ENCODE peak calls at places on chromosomes 3 and 15, in nine cellular contexts. R is AG04450, A is A673, V is fibroblast of pulmonary artery, E is mucosa of descending colon, B is HCT116, N is cardiac muscle cell, P is neural progenitor cell, I is lower lobe of right lung. O is an unnamed sample.

GRCh38 chr15:41407341-41407740 is 5.0 kb upstream of the NDUFAF1 start:
- DNase-seq in R (no peak), V (no peak), N (no peak), E (no peak), P (no peak), I (no peak), A (no peak), B (no peak), O (no peak)

GRCh38 chr3:170054204-170054603 is 16.4 kb downstream of the GPR160 start:
- DNase-seq in N (no peak), V (peak; percentile 38), A (peak; percentile 29), E (no peak), P (no peak), R (no peak), B (no peak), I (no peak), O (no peak)

GRCh38 chr3:22713936-22714335 is 489.2 kb upstream of the UBE2E2 start:
- DNase-seq in I (no peak), P (no peak), V (peak; percentile 92), N (no peak), A (no peak), E (no peak), B (no peak), R (no peak), O (no peak)

GRCh38 chr3:50264389-50264963 is 4.5 kb upstream of the SEMA3B start:
- DNase-seq in A (peak; percentile 67), N (peak; percentile 96), B (peak; percentile 76), V (peak; percentile 86), R (peak; percentile 91), P (peak; percentile 94), I (peak; percentile 86), E (peak; percentile 69), O (peak; percentile 90)

GRCh38 chr3:18656866-18657265 is 231.7 kb upstream of the SATB1 start:
- DNase-seq in I (no peak), N (no peak), E (no peak), R (no peak), V (no peak), B (no peak), P (no peak), A (no peak), O (no peak)

GRCh38 chr3:45538641-45538986 is 55.9 kb upstream of the LIMD1 start:
- DNase-seq in E (no peak), N (no peak), V (no peak), P (no peak), B (no peak), I (no peak), R (no peak), A (no peak), O (no peak)

GRCh38 chr15:92669432-92669831 is 13.9 kb upstream of the FAM174B start:
- DNase-seq in R (no peak), E (no peak), I (no peak), B (no peak), P (peak; percentile 29), A (no peak), V (no peak), N (no peak), O (no peak)

GRCh38 chr3:172259191-172259590 is 189.1 kb downstream of the GHSR start:
- DNase-seq in P (no peak), N (peak; percentile 8), E (no peak), B (no peak), I (no peak), A (peak; percentile 12), R (no peak), V (peak; percentile 32), O (no peak)

GRCh38 chr3:100158877-100159563 is 44.7 kb upstream of the FILIP1L start:
- DNase-seq in B (no peak), N (no peak), I (no peak), R (no peak), P (no peak), A (peak; percentile 13), V (no peak), E (no peak), O (no peak)

GRCh38 chr3:119700269-119700919 is 2.4 kb upstream of the CFAP91 start:
- DNase-seq in A (no peak), B (no peak), P (no peak), R (no peak), E (no peak), V (peak; percentile 39), I (no peak), N (no peak), O (no peak)

GRCh38 chr15:101258238-101259144 is 6.6 kb upstream of the CHSY1 start:
- DNase-seq in V (peak; percentile 91), R (no peak), I (no peak), E (no peak), B (peak; percentile 51), N (peak; percentile 79), P (peak; percentile 75), A (peak; percentile 75), O (peak; percentile 55)

GRCh38 chr3:58492385-58492970 is 582 bp downstream of the KCTD6 start:
- DNase-seq in B (no peak), V (no peak), R (no peak), P (no peak), I (no peak), E (peak; percentile 40), A (no peak), N (no peak), O (peak; percentile 49)

GRCh38 chr3:192284443-192285072 is 442.8 kb downstream of the FGF12 start:
- DNase-seq in A (no peak), V (peak; percentile 2), I (no peak), N (peak; percentile 7), B (no peak), R (no peak), P (no peak), E (no peak), O (no peak)

GRCh38 chr3:47527952-47528718 is 14.6 kb upstream of the ELP6 start:
- DNase-seq in V (no peak), R (no peak), E (no peak), N (no peak), A (no peak), I (no peak), P (no peak), B (no peak), O (no peak)

GRCh38 chr3:115581347-115582135 is 41.8 kb upstream of the GAP43 start:
- DNase-seq in P (no peak), R (no peak), E (no peak), A (peak; percentile 91), B (no peak), I (no peak), V (peak; percentile 39), N (no peak), O (no peak)

GRCh38 chr3:114447545-114447944 is 153.7 kb downstream of the TIGIT start:
- DNase-seq in E (no peak), R (no peak), P (no peak), B (no peak), V (no peak), A (peak; percentile 84), I (no peak), N (no peak), O (no peak)
- TF ChIP-seq CTCF in E (no peak), R (no peak), P (no peak), B (no peak), V (no peak), A (peak; percentile 56), I (no peak), N (no peak), O (no peak)

DNA sequence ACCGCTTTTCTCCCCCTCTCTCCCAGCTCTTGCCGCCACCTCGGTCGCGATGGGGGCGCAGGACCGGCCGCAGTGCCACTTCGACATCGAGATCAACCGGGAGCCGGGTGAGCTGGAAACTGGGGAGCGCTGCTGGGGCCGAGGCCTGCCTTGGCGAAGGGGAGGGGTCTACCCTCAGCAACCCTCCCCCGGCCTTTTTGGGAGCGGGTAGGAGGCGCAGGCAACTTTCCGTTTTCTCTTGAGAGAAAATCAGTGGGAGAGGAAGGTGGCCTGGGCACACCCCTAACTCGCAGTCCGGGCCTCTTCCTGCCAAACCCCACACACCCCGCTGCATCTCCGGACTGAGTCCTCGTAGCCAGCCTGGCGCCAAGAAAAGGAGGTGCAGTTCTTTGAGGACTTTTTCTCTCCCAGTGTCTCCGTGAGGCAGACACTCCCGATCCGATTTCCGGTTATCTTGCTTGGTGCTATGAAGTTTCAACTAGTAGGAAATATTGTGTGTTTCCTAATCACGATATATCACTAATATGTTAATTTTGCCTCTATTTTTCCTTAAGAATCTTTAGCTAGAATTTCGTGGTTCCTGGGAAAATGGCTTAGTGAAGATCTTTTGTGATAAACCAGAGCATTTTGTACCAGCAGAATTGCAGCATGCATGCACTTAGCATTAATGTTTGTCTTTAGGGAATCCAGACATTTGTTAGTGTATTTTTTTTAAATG is 631 bp downstream of the NKTR start:
- DNase-seq in R (peak; percentile 33), I (peak; percentile 75), E (no peak), A (peak; percentile 57), B (no peak), N (peak; percentile 81), V (peak; percentile 64), P (peak; percentile 89), O (no peak)
- TF ChIP-seq CTCF in R (peak; percentile 2), I (peak; percentile 16), E (no peak), A (no peak), B (no peak), N (no peak), V (peak; percentile 9), P (no peak), O (no peak)

DNA sequence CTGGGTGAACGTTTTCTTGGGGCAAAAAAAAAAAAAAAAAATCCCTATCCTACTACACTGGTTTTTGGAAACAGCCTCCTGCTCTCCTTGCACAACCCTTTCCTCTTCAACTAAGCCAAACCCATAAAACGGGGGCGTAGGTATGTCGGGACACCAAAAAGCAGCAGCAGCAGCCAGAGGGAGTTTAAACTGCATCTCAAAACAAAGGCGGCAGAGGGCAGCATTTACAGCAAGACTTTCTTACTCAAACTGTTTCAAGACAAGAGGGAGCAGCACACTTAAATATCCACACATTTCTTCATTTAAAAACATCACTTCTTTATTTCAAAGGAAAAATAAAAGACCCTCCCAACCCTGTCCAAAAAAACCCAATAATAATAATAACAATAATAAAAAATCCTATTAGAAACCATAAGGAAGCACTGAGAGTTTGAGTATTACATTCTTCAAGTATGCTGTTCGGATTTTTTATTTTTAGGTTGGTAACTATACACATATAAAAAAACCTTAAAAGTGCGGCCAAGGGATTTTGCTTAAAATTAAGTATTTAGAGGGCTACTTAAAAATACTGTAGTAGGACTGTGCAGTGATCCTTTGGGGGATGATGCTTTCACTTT is 43.9 kb upstream of the PLXND1 start:
- DNase-seq in V (peak; percentile 91), N (peak; percentile 68), P (peak; percentile 75), A (peak; percentile 85), B (peak; percentile 65), E (peak; percentile 39), I (peak; percentile 57), R (no peak), O (peak; percentile 67)
- TF ChIP-seq CTCF in V (peak; percentile 72), N (peak; percentile 76), P (peak; percentile 74), A (peak; percentile 85), B (peak; percentile 93), E (peak; percentile 14), I (peak; percentile 68), R (peak; percentile 79), O (peak; percentile 62)

DNA sequence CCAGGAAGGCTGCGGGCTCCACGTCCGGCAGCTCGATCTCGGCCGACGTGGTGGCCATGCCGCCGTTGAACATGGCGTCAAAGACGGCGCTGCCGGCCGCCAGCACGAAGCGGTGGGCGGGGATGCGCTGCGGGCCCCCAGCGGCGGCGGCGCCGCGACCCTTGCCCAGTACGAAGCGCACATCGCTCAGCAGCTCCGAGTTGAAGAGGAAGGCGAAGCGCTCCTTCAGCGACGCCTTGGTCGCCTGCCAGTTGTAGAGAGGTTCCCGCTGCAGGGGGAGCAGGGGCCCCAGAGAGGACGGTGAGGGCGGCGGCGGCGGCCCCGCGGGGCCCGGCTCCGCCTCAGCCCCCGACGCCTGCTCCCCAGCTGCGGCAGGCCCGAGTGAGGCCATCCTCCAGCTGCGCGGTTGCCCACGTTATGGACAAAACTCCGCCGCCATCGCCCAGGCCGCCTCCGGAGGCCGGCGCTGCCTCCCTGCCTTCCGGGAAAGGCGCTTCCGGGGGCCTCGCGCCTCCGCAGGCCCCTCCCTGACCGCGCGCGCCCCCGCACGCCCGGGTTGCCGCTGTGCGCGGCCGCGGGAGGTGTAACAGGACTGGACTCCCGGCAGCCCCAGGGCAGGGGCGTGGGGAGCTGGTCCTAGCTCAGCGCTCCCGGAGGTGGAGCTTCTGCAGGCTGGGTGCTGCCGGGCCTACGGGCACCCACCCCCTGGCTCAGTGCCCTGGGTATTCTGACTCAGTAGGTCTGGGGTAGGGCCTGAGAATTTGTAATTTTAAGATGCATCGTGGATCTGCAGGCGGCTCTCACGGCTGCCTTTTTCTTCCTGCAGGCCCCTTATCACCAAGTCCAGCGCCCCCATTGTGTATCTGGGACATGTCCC is at the start of gene BTBD1:
- DNase-seq in B (peak; percentile 87), V (peak; percentile 97), R (peak; percentile 90), A (peak; percentile 90), E (peak; percentile 96), P (peak; percentile 86), N (peak; percentile 91), I (peak; percentile 96), O (peak; percentile 83)
- TF ChIP-seq CTCF in B (no peak), V (peak; percentile 6), R (no peak), A (peak; percentile 8), E (peak; percentile 29), P (peak; percentile 17), N (no peak), I (peak; percentile 25), O (no peak)

O was measured in nephron progenitor cell.